ENCODE peak calls at places on chromosomes 4 and X, in ten cellular contexts. Z is left lung; I is HAP-1; S is CD8-positive, alpha-beta T cell; L is A549; G is neural progenitor cell; U is colonic mucosa; X is body of pancreas; B is lower lobe of right lung; W is transverse colon. Y is an unnamed sample. For H3K4me1, the result is how much of the 10 kb centered on the place peaks cover.

GRCh38 chr4:189162073-189162789 is 778.4 kb upstream of the FRG1 start:
- DNase-seq in X (no peak), B (no peak), L (no peak), U (no peak), S (no peak), I (no peak), G (peak), Z (no peak), W (no peak), Y (peak)

GRCh38 chr4:169689681-169690080 is 68.1 kb downstream of the HPF1 start:
- DNase-seq in G (no peak), B (no peak), W (no peak), S (no peak), U (no peak), L (no peak), X (no peak), Z (no peak), I (no peak), Y (no peak)

GRCh38 chrX:65688403-65688881 is 21.0 kb downstream of the MSN start:
- DNase-seq in U (no peak), Z (no peak), S (no peak), L (no peak), B (no peak), X (no peak), I (no peak), W (peak), G (no peak), Y (no peak)

GRCh38 chr4:94933799-94934198 is 176.0 kb downstream of the BMPR1B start:
- DNase-seq in I (no peak), U (no peak), X (no peak), W (no peak), S (no peak), G (no peak), B (no peak), Z (no peak), L (no peak), Y (no peak)

GRCh38 chr4:53380221-53380620 is 2.8 kb downstream of the FIP1L1 start:
- DNase-seq in G (no peak), I (no peak), B (no peak), X (no peak), Z (no peak), L (no peak), S (no peak), W (no peak), U (no peak), Y (no peak)

GRCh38 chrX:19599253-19599652 is 83.9 kb upstream of the MAP3K15 start:
- DNase-seq in G (no peak), W (no peak), Z (no peak), U (no peak), X (no peak), B (no peak), I (no peak), L (no peak), S (no peak), Y (no peak)

GRCh38 chr4:8540072-8540471 is 40.1 kb upstream of the GPR78 start:
- DNase-seq in U (no peak), Z (peak), W (no peak), I (no peak), L (no peak), B (no peak), G (no peak), X (no peak), S (no peak), Y (no peak)

GRCh38 chr4:48779095-48779997 is 733 bp downstream of the FRYL start:
- DNase-seq in B (peak), G (peak), U (peak), X (peak), L (peak), I (peak), W (peak), S (peak), Z (peak), Y (peak)

GRCh38 chrX:74343970-74344622 is 40.1 kb downstream of the ZCCHC13 start:
- DNase-seq in W (peak), B (no peak), I (peak), X (peak), Z (no peak), S (peak), L (peak), G (peak), U (peak), Y (peak)

GRCh38 chrX:19554786-19555185 is 39.5 kb upstream of the MAP3K15 start:
- DNase-seq in I (no peak), W (no peak), S (no peak), U (no peak), Z (no peak), L (no peak), B (no peak), X (no peak), G (no peak), Y (no peak)

GRCh38 chr4:17385403-17385802 is 126.5 kb downstream of the QDPR start:
- DNase-seq in X (no peak), I (no peak), Z (no peak), W (no peak), G (no peak), U (no peak), S (no peak), L (no peak), B (no peak), Y (no peak)

GRCh38 chr4:181823183-181823582 is 420.0 kb upstream of the TENM3 start:
- DNase-seq in W (no peak), I (no peak), U (no peak), B (no peak), G (no peak), X (no peak), Z (no peak), L (no peak), S (no peak), Y (no peak)

GRCh38 chr4:3440979-3441500 is 728 bp upstream of the HGFAC start:
- DNase-seq in U (no peak), Z (peak), B (no peak), W (no peak), X (no peak), S (no peak), L (no peak), G (no peak), I (no peak), Y (no peak)

GRCh38 chr4:123649644-123650356 is 253.2 kb downstream of the SPRY1 start:
- DNase-seq in I (peak), B (no peak), L (peak), W (peak), S (no peak), G (peak), X (peak), Z (no peak), U (peak), Y (peak)

GRCh38 chr4:55021214-55021613 is 104.2 kb downstream of the KDR start:
- DNase-seq in L (no peak), Z (no peak), W (no peak), U (no peak), B (no peak), S (no peak), G (peak), I (no peak), X (no peak), Y (no peak)

GRCh38 chrX:40908857-40909475 is 173.6 kb upstream of the MED14 start:
- DNase-seq in S (no peak), X (no peak), B (no peak), U (no peak), L (peak), I (no peak), G (no peak), Z (no peak), W (no peak), Y (no peak)

GRCh38 chr4:98327694-98328093 is 66.5 kb downstream of the RAP1GDS1 start:
- DNase-seq in I (no peak), Z (no peak), S (no peak), U (no peak), X (no peak), B (no peak), G (no peak), W (no peak), L (no peak), Y (no peak)

GRCh38 chr4:10092481-10093272 is 23.9 kb downstream of the WDR1 start:
- DNase-seq in B (peak), W (no peak), I (no peak), Z (peak), U (no peak), L (no peak), S (no peak), G (peak), X (no peak), Y (no peak)
- H3K4me1 ChIP-seq in B (half or more), W (half or more), I (under half), Z (under half), U (under half), L (under half), S (half or more), G (under half), X (under half), Y (under half)

GRCh38 chrX:137425273-137425902 is 140.5 kb upstream of the ZIC3 start:
- DNase-seq in S (no peak), B (no peak), X (no peak), I (no peak), L (no peak), Z (no peak), G (peak), U (no peak), W (no peak), Y (no peak)
- H3K4me3 ChIP-seq in S (no peak), B (no peak), X (no peak), I (no peak), L (no peak), Z (no peak), G (peak), U (no peak), W (no peak), Y (peak)

GRCh38 chr4:67877086-67877485 is 6.7 kb downstream of the TMPRSS11D start:
- DNase-seq in I (no peak), L (no peak), G (no peak), U (no peak), X (no peak), B (no peak), S (no peak), Z (no peak), W (no peak), Y (no peak)

GRCh38 chr4:67883463-67883862 is 339 bp downstream of the TMPRSS11D start:
- DNase-seq in S (no peak), B (no peak), L (no peak), U (no peak), X (no peak), G (no peak), I (no peak), Z (no peak), W (no peak), Y (no peak)

GRCh38 chr4:67883902-67884301 is at the start of gene TMPRSS11D:
- DNase-seq in S (no peak), B (no peak), X (no peak), L (no peak), I (no peak), U (no peak), G (no peak), Z (no peak), W (no peak), Y (no peak)

GRCh38 chr4:67879486-67879885 is 4.3 kb downstream of the TMPRSS11D start:
- DNase-seq in U (no peak), B (no peak), I (no peak), X (no peak), W (no peak), L (no peak), Z (no peak), G (no peak), S (no peak), Y (no peak)

DNA sequence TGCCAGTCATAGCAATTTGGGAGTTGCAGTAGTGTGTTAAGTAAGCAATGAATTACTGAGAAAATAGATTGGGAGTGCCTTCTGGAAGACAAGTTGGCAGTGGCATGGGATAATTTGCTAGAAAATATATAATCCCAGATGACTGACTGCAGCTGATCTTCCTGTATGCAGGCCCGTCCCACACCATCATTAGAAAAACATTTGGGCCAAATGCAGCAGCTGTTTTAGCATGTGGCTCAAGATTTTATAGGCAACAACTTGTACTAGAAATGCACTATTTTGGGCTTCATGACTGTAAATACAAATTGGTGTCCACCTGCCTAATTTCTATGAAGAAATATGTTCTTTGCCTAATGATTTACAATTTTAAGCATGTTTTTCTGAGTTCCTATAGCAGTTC is 2.6 kb downstream of the TMPRSS11D start:
- DNase-seq in W (no peak), G (no peak), L (no peak), U (no peak), Z (no peak), X (no peak), S (no peak), I (no peak), B (no peak), Y (no peak)
- H3K4me1 ChIP-seq in W (under half), G (under half), L (under half), U (under half), Z (under half), X (under half), S (under half), I (under half), B (under half), Y (under half)

DNA sequence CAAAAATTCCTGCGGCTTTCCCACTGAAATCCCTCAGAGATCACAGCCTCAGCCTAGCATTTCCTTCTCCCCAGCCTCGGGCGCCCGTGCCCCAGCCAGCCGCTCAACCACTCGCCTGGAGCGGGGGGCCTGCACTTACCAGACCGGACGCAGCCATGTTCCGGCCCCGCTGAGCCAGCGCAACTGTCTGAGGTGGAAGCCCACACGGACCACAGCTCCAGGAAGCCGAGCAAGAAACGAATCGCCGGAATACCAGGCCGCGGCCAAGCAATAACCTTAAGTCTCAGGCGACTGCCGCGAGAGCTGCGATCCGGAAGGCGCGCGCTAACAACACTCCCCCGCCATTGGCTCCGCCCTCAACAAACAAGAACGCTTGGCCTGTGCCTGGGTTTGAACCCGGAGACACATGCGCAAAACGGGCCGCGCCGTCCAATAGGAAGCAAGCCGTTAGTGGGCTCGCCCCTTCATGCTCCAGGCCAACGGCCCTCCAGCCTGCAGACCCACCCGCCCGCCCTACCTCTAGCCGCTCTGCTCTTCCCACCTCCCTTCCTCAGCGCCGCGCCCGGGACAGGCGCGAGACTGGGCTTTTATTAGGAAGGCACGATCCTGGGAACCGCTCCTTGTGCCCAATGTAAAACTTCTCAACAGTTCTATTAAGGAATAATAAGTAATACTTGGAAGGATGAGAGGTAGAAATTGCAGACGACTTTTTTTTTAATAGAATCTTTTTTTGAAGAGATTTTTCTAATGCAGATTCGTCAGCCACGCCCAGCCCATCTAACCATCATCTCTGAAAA is at the start of gene CENPC:
- DNase-seq in G (peak), I (peak), W (peak), X (peak), U (peak), B (peak), S (peak), L (peak), Z (peak), Y (peak)
- H3K4me3 ChIP-seq in G (peak), I (peak), W (peak), X (peak), U (peak), B (peak), S (peak), L (peak), Z (peak), Y (peak)